ENCODE peak calls at places on chromosomes 13 and 19, in ten cellular contexts. One of them, this sample, is unnamed.

GRCh38 chr13:98820744-98821371 is 68.4 kb upstream of the SLC15A1 start:
- DNase-seq in Peyer's patch: no peak
- DNase-seq in pancreas: no peak
- DNase-seq in breast epithelium: no peak
- DNase-seq in neural progenitor cell: no peak
- DNase-seq in neuronal stem cell: no peak
- DNase-seq in brain microvascular endothelial cell: no peak
- DNase-seq in H7: no peak
- DNase-seq in colonic mucosa: no peak
- DNase-seq in heart left ventricle: no peak
- DNase-seq in this sample: no peak

GRCh38 chr13:30388401-30389283 is 33.7 kb upstream of the UBE2L5 start:
- DNase-seq in colonic mucosa: no peak
- DNase-seq in neural progenitor cell: peak; percentile 13
- DNase-seq in neuronal stem cell: no peak
- DNase-seq in breast epithelium: no peak
- DNase-seq in heart left ventricle: no peak
- DNase-seq in pancreas: no peak
- DNase-seq in H7: no peak
- DNase-seq in brain microvascular endothelial cell: no peak
- DNase-seq in Peyer's patch: no peak
- DNase-seq in this sample: no peak

GRCh38 chr13:41782086-41782485 is 178.8 kb downstream of the VWA8 start:
- DNase-seq in brain microvascular endothelial cell: no peak
- DNase-seq in colonic mucosa: no peak
- DNase-seq in neuronal stem cell: peak; percentile 14
- DNase-seq in Peyer's patch: no peak
- DNase-seq in H7: no peak
- DNase-seq in pancreas: no peak
- DNase-seq in heart left ventricle: no peak
- DNase-seq in breast epithelium: no peak
- DNase-seq in neural progenitor cell: peak; percentile 55
- DNase-seq in this sample: no peak

GRCh38 chr13:30806784-30807183 is 71.4 kb downstream of the ALOX5AP start:
- DNase-seq in neural progenitor cell: no peak
- DNase-seq in neuronal stem cell: no peak
- DNase-seq in breast epithelium: no peak
- DNase-seq in brain microvascular endothelial cell: peak; percentile 64
- DNase-seq in Peyer's patch: no peak
- DNase-seq in colonic mucosa: no peak
- DNase-seq in pancreas: no peak
- DNase-seq in heart left ventricle: no peak
- DNase-seq in H7: no peak
- DNase-seq in this sample: no peak

GRCh38 chr13:111060237-111060919 is 54.7 kb upstream of the ARHGEF7 start:
- DNase-seq in pancreas: no peak
- DNase-seq in breast epithelium: no peak
- DNase-seq in Peyer's patch: no peak
- DNase-seq in H7: no peak
- DNase-seq in colonic mucosa: no peak
- DNase-seq in heart left ventricle: no peak
- DNase-seq in brain microvascular endothelial cell: no peak
- DNase-seq in neural progenitor cell: no peak
- DNase-seq in neuronal stem cell: no peak
- DNase-seq in this sample: no peak

GRCh38 chr19:17209126-17210036 is 5.8 kb upstream of the USE1 start:
- DNase-seq in brain microvascular endothelial cell: no peak
- DNase-seq in pancreas: no peak
- DNase-seq in heart left ventricle: no peak
- DNase-seq in colonic mucosa: peak; percentile 39
- DNase-seq in neuronal stem cell: peak; percentile 48
- DNase-seq in neural progenitor cell: peak; percentile 93
- DNase-seq in breast epithelium: no peak
- DNase-seq in H7: peak; percentile 100
- DNase-seq in Peyer's patch: peak; percentile 77
- DNase-seq in this sample: peak; percentile 83

GRCh38 chr13:108225440-108225839 is 7.2 kb downstream of the ABHD13 start:
- DNase-seq in neuronal stem cell: no peak
- DNase-seq in breast epithelium: no peak
- DNase-seq in brain microvascular endothelial cell: no peak
- DNase-seq in heart left ventricle: no peak
- DNase-seq in colonic mucosa: no peak
- DNase-seq in H7: no peak
- DNase-seq in neural progenitor cell: no peak
- DNase-seq in Peyer's patch: no peak
- DNase-seq in pancreas: no peak
- DNase-seq in this sample: no peak

GRCh38 chr19:39372047-39372802 is 18.7 kb downstream of the PAF1 start:
- DNase-seq in colonic mucosa: peak; percentile 64
- DNase-seq in H7: no peak
- DNase-seq in heart left ventricle: peak; percentile 89
- DNase-seq in pancreas: no peak
- DNase-seq in breast epithelium: peak; percentile 68
- DNase-seq in Peyer's patch: peak; percentile 72
- DNase-seq in brain microvascular endothelial cell: peak; percentile 75
- DNase-seq in neuronal stem cell: no peak
- DNase-seq in neural progenitor cell: no peak
- DNase-seq in this sample: no peak

GRCh38 chr13:29465741-29466293 is 129.7 kb downstream of the SLC7A1 start:
- DNase-seq in breast epithelium: no peak
- DNase-seq in brain microvascular endothelial cell: peak; percentile 73
- DNase-seq in heart left ventricle: peak; percentile 20
- DNase-seq in Peyer's patch: no peak
- DNase-seq in pancreas: peak; percentile 64
- DNase-seq in neural progenitor cell: no peak
- DNase-seq in neuronal stem cell: no peak
- DNase-seq in colonic mucosa: no peak
- DNase-seq in H7: no peak
- DNase-seq in this sample: no peak

GRCh38 chr13:30375436-30375835 is 46.9 kb upstream of the UBE2L5 start:
- DNase-seq in pancreas: no peak
- DNase-seq in Peyer's patch: no peak
- DNase-seq in H7: no peak
- DNase-seq in breast epithelium: no peak
- DNase-seq in neural progenitor cell: no peak
- DNase-seq in heart left ventricle: no peak
- DNase-seq in brain microvascular endothelial cell: no peak
- DNase-seq in neuronal stem cell: no peak
- DNase-seq in colonic mucosa: no peak
- DNase-seq in this sample: no peak

GRCh38 chr13:102852556-102852955 is 6.7 kb downstream of the ERCC5 start:
- DNase-seq in pancreas: no peak
- DNase-seq in heart left ventricle: no peak
- DNase-seq in Peyer's patch: no peak
- DNase-seq in H7: no peak
- DNase-seq in colonic mucosa: no peak
- DNase-seq in breast epithelium: no peak
- DNase-seq in brain microvascular endothelial cell: no peak
- DNase-seq in neural progenitor cell: no peak
- DNase-seq in neuronal stem cell: no peak
- DNase-seq in this sample: no peak

GRCh38 chr19:6041991-6042421 is 64.1 kb upstream of the RANBP3 start:
- DNase-seq in colonic mucosa: no peak
- DNase-seq in Peyer's patch: peak; percentile 44
- DNase-seq in heart left ventricle: no peak
- DNase-seq in pancreas: no peak
- DNase-seq in breast epithelium: peak; percentile 33
- DNase-seq in H7: peak; percentile 27
- DNase-seq in neural progenitor cell: no peak
- DNase-seq in brain microvascular endothelial cell: no peak
- DNase-seq in neuronal stem cell: no peak
- DNase-seq in this sample: no peak

GRCh38 chr13:23673354-23673753 is 103.1 kb downstream of the TNFRSF19 start:
- DNase-seq in pancreas: no peak
- DNase-seq in colonic mucosa: no peak
- DNase-seq in neuronal stem cell: no peak
- DNase-seq in breast epithelium: no peak
- DNase-seq in H7: peak; percentile 22
- DNase-seq in heart left ventricle: no peak
- DNase-seq in neural progenitor cell: no peak
- DNase-seq in brain microvascular endothelial cell: peak; percentile 93
- DNase-seq in Peyer's patch: no peak
- DNase-seq in this sample: no peak

GRCh38 chr13:41897126-41897525 is 63.8 kb downstream of the VWA8 start:
- DNase-seq in H7: no peak
- DNase-seq in colonic mucosa: no peak
- DNase-seq in neuronal stem cell: no peak
- DNase-seq in pancreas: no peak
- DNase-seq in neural progenitor cell: no peak
- DNase-seq in Peyer's patch: no peak
- DNase-seq in brain microvascular endothelial cell: peak; percentile 18
- DNase-seq in breast epithelium: no peak
- DNase-seq in heart left ventricle: no peak
- DNase-seq in this sample: no peak

GRCh38 chr13:112119192-112120030 is 52.5 kb downstream of the SOX1 start:
- DNase-seq in breast epithelium: no peak
- DNase-seq in neural progenitor cell: no peak
- DNase-seq in heart left ventricle: no peak
- DNase-seq in pancreas: no peak
- DNase-seq in neuronal stem cell: no peak
- DNase-seq in brain microvascular endothelial cell: no peak
- DNase-seq in colonic mucosa: no peak
- DNase-seq in H7: no peak
- DNase-seq in Peyer's patch: no peak
- DNase-seq in this sample: no peak
- H3K27me3 ChIP-seq in breast epithelium: peaks cover 45% of the 10 kb centered on the region
- H3K27me3 ChIP-seq in neural progenitor cell: no peaks in the 10 kb centered on the region
- H3K27me3 ChIP-seq in heart left ventricle: peaks cover 34% of the 10 kb centered on the region
- H3K27me3 ChIP-seq in pancreas: no peaks in the 10 kb centered on the region
- H3K27me3 ChIP-seq in neuronal stem cell: no peaks in the 10 kb centered on the region
- H3K27me3 ChIP-seq in brain microvascular endothelial cell: no peaks in the 10 kb centered on the region
- H3K27me3 ChIP-seq in colonic mucosa: no peaks in the 10 kb centered on the region
- H3K27me3 ChIP-seq in H7: no peaks in the 10 kb centered on the region
- H3K27me3 ChIP-seq in Peyer's patch: no peaks in the 10 kb centered on the region
- H3K27me3 ChIP-seq in this sample: no peaks in the 10 kb centered on the region

GRCh38 chr19:47443331-47443730 is 24.0 kb upstream of the MEIS3 start:
- DNase-seq in breast epithelium: no peak
- DNase-seq in Peyer's patch: no peak
- DNase-seq in neural progenitor cell: no peak
- DNase-seq in H7: no peak
- DNase-seq in neuronal stem cell: no peak
- DNase-seq in pancreas: no peak
- DNase-seq in heart left ventricle: no peak
- DNase-seq in brain microvascular endothelial cell: no peak
- DNase-seq in colonic mucosa: no peak
- DNase-seq in this sample: no peak

GRCh38 chr19:47446534-47447469 is 24.9 kb downstream of the SLC8A2 start:
- DNase-seq in neuronal stem cell: no peak
- DNase-seq in H7: peak; percentile 94
- DNase-seq in Peyer's patch: no peak
- DNase-seq in colonic mucosa: peak; percentile 66
- DNase-seq in pancreas: no peak
- DNase-seq in breast epithelium: no peak
- DNase-seq in neural progenitor cell: peak; percentile 79
- DNase-seq in heart left ventricle: no peak
- DNase-seq in brain microvascular endothelial cell: no peak
- DNase-seq in this sample: no peak

GRCh38 chr19:47445937-47446402 is 25.7 kb downstream of the SLC8A2 start:
- DNase-seq in neural progenitor cell: peak; percentile 58
- DNase-seq in neuronal stem cell: no peak
- DNase-seq in H7: peak; percentile 82
- DNase-seq in Peyer's patch: peak; percentile 72
- DNase-seq in colonic mucosa: peak; percentile 27
- DNase-seq in brain microvascular endothelial cell: no peak
- DNase-seq in heart left ventricle: no peak
- DNase-seq in breast epithelium: no peak
- DNase-seq in pancreas: peak; percentile 79
- DNase-seq in this sample: no peak

GRCh38 chr19:47445527-47445926 is 26.2 kb downstream of the SLC8A2 start:
- DNase-seq in neuronal stem cell: no peak
- DNase-seq in brain microvascular endothelial cell: no peak
- DNase-seq in pancreas: no peak
- DNase-seq in H7: no peak
- DNase-seq in Peyer's patch: no peak
- DNase-seq in heart left ventricle: no peak
- DNase-seq in neural progenitor cell: no peak
- DNase-seq in breast epithelium: no peak
- DNase-seq in colonic mucosa: no peak
- DNase-seq in this sample: no peak

DNA sequence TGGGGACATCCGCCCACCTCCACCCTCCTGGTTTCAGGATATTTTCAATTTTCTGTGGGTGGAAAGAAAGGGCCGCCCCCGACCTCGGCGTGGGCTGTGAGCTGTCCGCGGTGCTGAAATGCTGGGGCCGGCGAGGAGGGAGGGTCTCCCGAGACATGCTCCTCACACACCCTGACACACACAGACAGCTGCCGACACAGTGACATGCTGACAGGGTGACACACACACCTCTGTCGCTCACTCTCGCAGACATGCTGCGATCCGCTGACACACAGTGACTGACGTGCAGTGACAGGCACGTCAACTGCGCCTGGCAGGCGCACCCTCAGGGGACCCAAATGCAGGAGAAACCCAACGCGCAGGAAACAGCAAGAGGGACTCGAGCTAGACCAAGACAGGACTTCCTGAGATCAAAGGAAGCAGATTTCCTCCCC is 25.1 kb upstream of the MEIS3 start:
- DNase-seq in heart left ventricle: no peak
- DNase-seq in neural progenitor cell: peak; percentile 80
- DNase-seq in neuronal stem cell: peak; percentile 64
- DNase-seq in pancreas: no peak
- DNase-seq in colonic mucosa: no peak
- DNase-seq in Peyer's patch: no peak
- DNase-seq in breast epithelium: no peak
- DNase-seq in brain microvascular endothelial cell: no peak
- DNase-seq in H7: peak; percentile 89
- DNase-seq in this sample: no peak
- H3K27me3 ChIP-seq in heart left ventricle: peaks cover 81% of the 10 kb centered on the region
- H3K27me3 ChIP-seq in neural progenitor cell: peaks cover 66% of the 10 kb centered on the region
- H3K27me3 ChIP-seq in neuronal stem cell: peaks cover 51% of the 10 kb centered on the region
- H3K27me3 ChIP-seq in pancreas: no peaks in the 10 kb centered on the region
- H3K27me3 ChIP-seq in colonic mucosa: peaks cover 48% of the 10 kb centered on the region
- H3K27me3 ChIP-seq in Peyer's patch: no peaks in the 10 kb centered on the region
- H3K27me3 ChIP-seq in breast epithelium: peaks cover 68% of the 10 kb centered on the region
- H3K27me3 ChIP-seq in brain microvascular endothelial cell: peaks cover 45% of the 10 kb centered on the region
- H3K27me3 ChIP-seq in H7: peaks cover 28% of the 10 kb centered on the region
- H3K27me3 ChIP-seq in this sample: no peaks in the 10 kb centered on the region

GRCh38 chr13:78587395-78587794 is 16.0 kb downstream of the POU4F1 start:
- DNase-seq in neural progenitor cell: peak; percentile 24
- DNase-seq in breast epithelium: no peak
- DNase-seq in colonic mucosa: no peak
- DNase-seq in brain microvascular endothelial cell: no peak
- DNase-seq in H7: peak; percentile 47
- DNase-seq in pancreas: no peak
- DNase-seq in neuronal stem cell: peak; percentile 31
- DNase-seq in heart left ventricle: no peak
- DNase-seq in Peyer's patch: no peak
- DNase-seq in this sample: no peak
- H3K27me3 ChIP-seq in neural progenitor cell: peaks cover 100% of the 10 kb centered on the region
- H3K27me3 ChIP-seq in breast epithelium: peaks cover 51% of the 10 kb centered on the region
- H3K27me3 ChIP-seq in colonic mucosa: peaks cover 23% of the 10 kb centered on the region
- H3K27me3 ChIP-seq in brain microvascular endothelial cell: peaks cover 22% of the 10 kb centered on the region
- H3K27me3 ChIP-seq in H7: peaks cover 63% of the 10 kb centered on the region
- H3K27me3 ChIP-seq in pancreas: peaks cover 19% of the 10 kb centered on the region
- H3K27me3 ChIP-seq in neuronal stem cell: peaks cover 72% of the 10 kb centered on the region
- H3K27me3 ChIP-seq in heart left ventricle: peaks cover 82% of the 10 kb centered on the region
- H3K27me3 ChIP-seq in Peyer's patch: no peaks in the 10 kb centered on the region
- H3K27me3 ChIP-seq in this sample: peaks cover 17% of the 10 kb centered on the region

DNA sequence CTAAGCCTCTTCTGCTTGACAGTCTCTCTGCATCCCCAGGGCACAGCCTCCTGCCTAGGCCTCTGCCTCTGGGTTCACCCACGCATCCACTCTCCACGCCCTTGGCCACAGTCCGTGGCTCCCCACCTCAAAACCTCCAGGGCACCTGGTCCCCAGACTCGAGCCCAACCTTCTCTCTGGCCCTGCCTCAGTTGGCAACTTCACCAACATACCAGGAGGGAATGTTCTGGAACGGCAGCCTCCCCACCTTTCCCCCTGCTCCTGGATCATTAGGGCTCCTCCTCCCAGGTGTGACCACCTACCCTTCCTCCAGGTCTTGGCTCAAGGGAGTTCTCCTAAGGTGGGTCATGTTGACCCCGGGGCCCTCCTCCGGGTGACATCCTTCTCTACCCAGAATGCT is 69.1 kb downstream of the SOX1 start:
- DNase-seq in pancreas: no peak
- DNase-seq in colonic mucosa: no peak
- DNase-seq in brain microvascular endothelial cell: no peak
- DNase-seq in neural progenitor cell: no peak
- DNase-seq in breast epithelium: peak; percentile 47
- DNase-seq in Peyer's patch: no peak
- DNase-seq in neuronal stem cell: no peak
- DNase-seq in heart left ventricle: no peak
- DNase-seq in H7: no peak
- DNase-seq in this sample: no peak
- H3K27me3 ChIP-seq in pancreas: no peaks in the 10 kb centered on the region
- H3K27me3 ChIP-seq in colonic mucosa: no peaks in the 10 kb centered on the region
- H3K27me3 ChIP-seq in brain microvascular endothelial cell: no peaks in the 10 kb centered on the region
- H3K27me3 ChIP-seq in neural progenitor cell: no peaks in the 10 kb centered on the region
- H3K27me3 ChIP-seq in breast epithelium: peaks cover 63% of the 10 kb centered on the region
- H3K27me3 ChIP-seq in Peyer's patch: no peaks in the 10 kb centered on the region
- H3K27me3 ChIP-seq in neuronal stem cell: no peaks in the 10 kb centered on the region
- H3K27me3 ChIP-seq in heart left ventricle: peaks cover 54% of the 10 kb centered on the region
- H3K27me3 ChIP-seq in H7: no peaks in the 10 kb centered on the region
- H3K27me3 ChIP-seq in this sample: no peaks in the 10 kb centered on the region